ENCODE peak calls at places on chromosomes 4 and X, in five cellular contexts. One of them, this sample, is unnamed.
A peak's percentile ranks its signal among the peaks of the same experiment; 100 is the strongest.

GRCh38 chrX:397575-397974 is 10.9 kb upstream of the PPP2R3B start:
- DNase-seq in GM03348: peak; percentile 30
- DNase-seq in NCI-H748 treated with DMSO at 0.1 percent for 48 hours: no peak
- DNase-seq in stimulated activated CD8-positive, alpha-beta memory T cell treated with anti-CD3 and anti-CD28 coated beads, Interleukin-15, amount 100 ng/mL, for 48 hours: no peak
- DNase-seq in DMS153: no peak
- DNase-seq in this sample: peak; percentile 77

GRCh38 chr4:101236097-101236496 is 111.2 kb downstream of the PPP3CA start:
- DNase-seq in GM03348: no peak
- DNase-seq in NCI-H748 treated with DMSO at 0.1 percent for 48 hours: no peak
- DNase-seq in stimulated activated CD8-positive, alpha-beta memory T cell treated with anti-CD3 and anti-CD28 coated beads, Interleukin-15, amount 100 ng/mL, for 48 hours: no peak
- DNase-seq in DMS153: no peak
- DNase-seq in this sample: no peak

GRCh38 chr4:56245547-56246229 is 141.6 kb downstream of the AASDH start:
- DNase-seq in GM03348: no peak
- DNase-seq in NCI-H748 treated with DMSO at 0.1 percent for 48 hours: no peak
- DNase-seq in stimulated activated CD8-positive, alpha-beta memory T cell treated with anti-CD3 and anti-CD28 coated beads, Interleukin-15, amount 100 ng/mL, for 48 hours: no peak
- DNase-seq in DMS153: no peak
- DNase-seq in this sample: no peak

GRCh38 chr4:139943277-139943676 is 210.7 kb downstream of the MAML3 start:
- DNase-seq in GM03348: no peak
- DNase-seq in NCI-H748 treated with DMSO at 0.1 percent for 48 hours: no peak
- DNase-seq in stimulated activated CD8-positive, alpha-beta memory T cell treated with anti-CD3 and anti-CD28 coated beads, Interleukin-15, amount 100 ng/mL, for 48 hours: no peak
- DNase-seq in DMS153: no peak
- DNase-seq in this sample: no peak

GRCh38 chrX:107672955-107673378 is 44.7 kb downstream of the PRPS1 start:
- DNase-seq in GM03348: peak; percentile 65
- DNase-seq in NCI-H748 treated with DMSO at 0.1 percent for 48 hours: peak; percentile 44
- DNase-seq in stimulated activated CD8-positive, alpha-beta memory T cell treated with anti-CD3 and anti-CD28 coated beads, Interleukin-15, amount 100 ng/mL, for 48 hours: peak; percentile 52
- DNase-seq in DMS153: peak; percentile 40
- DNase-seq in this sample: peak; percentile 33

GRCh38 chr4:145283909-145284308 is 103.5 kb upstream of the OTUD4 start:
- DNase-seq in GM03348: no peak
- DNase-seq in NCI-H748 treated with DMSO at 0.1 percent for 48 hours: no peak
- DNase-seq in stimulated activated CD8-positive, alpha-beta memory T cell treated with anti-CD3 and anti-CD28 coated beads, Interleukin-15, amount 100 ng/mL, for 48 hours: no peak
- DNase-seq in DMS153: no peak
- DNase-seq in this sample: no peak

GRCh38 chr4:164803702-164804101 is 49.8 kb downstream of the SMIM31 start:
- DNase-seq in GM03348: no peak
- DNase-seq in NCI-H748 treated with DMSO at 0.1 percent for 48 hours: no peak
- DNase-seq in stimulated activated CD8-positive, alpha-beta memory T cell treated with anti-CD3 and anti-CD28 coated beads, Interleukin-15, amount 100 ng/mL, for 48 hours: no peak
- DNase-seq in DMS153: no peak
- DNase-seq in this sample: no peak

GRCh38 chr4:188154668-188155423 is 15.6 kb downstream of the TRIML1 start:
- DNase-seq in GM03348: no peak
- DNase-seq in NCI-H748 treated with DMSO at 0.1 percent for 48 hours: no peak
- DNase-seq in stimulated activated CD8-positive, alpha-beta memory T cell treated with anti-CD3 and anti-CD28 coated beads, Interleukin-15, amount 100 ng/mL, for 48 hours: no peak
- DNase-seq in DMS153: peak; percentile 18
- DNase-seq in this sample: no peak

GRCh38 chr4:148530114-148530513 is 87.9 kb upstream of the NR3C2 start:
- DNase-seq in GM03348: no peak
- DNase-seq in NCI-H748 treated with DMSO at 0.1 percent for 48 hours: no peak
- DNase-seq in stimulated activated CD8-positive, alpha-beta memory T cell treated with anti-CD3 and anti-CD28 coated beads, Interleukin-15, amount 100 ng/mL, for 48 hours: no peak
- DNase-seq in DMS153: no peak
- DNase-seq in this sample: no peak

GRCh38 chr4:7399433-7400234 is 35.1 kb downstream of the PSAPL1 start:
- DNase-seq in GM03348: no peak
- DNase-seq in NCI-H748 treated with DMSO at 0.1 percent for 48 hours: no peak
- DNase-seq in stimulated activated CD8-positive, alpha-beta memory T cell treated with anti-CD3 and anti-CD28 coated beads, Interleukin-15, amount 100 ng/mL, for 48 hours: no peak
- DNase-seq in DMS153: no peak
- DNase-seq in this sample: no peak

GRCh38 chr4:4613126-4613465 is 71.2 kb upstream of the STX18 start:
- DNase-seq in GM03348: peak; percentile 22
- DNase-seq in NCI-H748 treated with DMSO at 0.1 percent for 48 hours: no peak
- DNase-seq in stimulated activated CD8-positive, alpha-beta memory T cell treated with anti-CD3 and anti-CD28 coated beads, Interleukin-15, amount 100 ng/mL, for 48 hours: no peak
- DNase-seq in DMS153: no peak
- DNase-seq in this sample: no peak

GRCh38 chr4:7434766-7435150 is at the start of gene PSAPL1:
- DNase-seq in GM03348: peak; percentile 88
- DNase-seq in NCI-H748 treated with DMSO at 0.1 percent for 48 hours: no peak
- DNase-seq in stimulated activated CD8-positive, alpha-beta memory T cell treated with anti-CD3 and anti-CD28 coated beads, Interleukin-15, amount 100 ng/mL, for 48 hours: no peak
- DNase-seq in DMS153: no peak
- DNase-seq in this sample: peak; percentile 38

GRCh38 chr4:25002679-25003078 is 28.1 kb downstream of the LGI2 start:
- DNase-seq in GM03348: peak; percentile 26
- DNase-seq in NCI-H748 treated with DMSO at 0.1 percent for 48 hours: no peak
- DNase-seq in stimulated activated CD8-positive, alpha-beta memory T cell treated with anti-CD3 and anti-CD28 coated beads, Interleukin-15, amount 100 ng/mL, for 48 hours: no peak
- DNase-seq in DMS153: no peak
- DNase-seq in this sample: no peak

GRCh38 chr4:110196871-110197420 is 1.5 kb downstream of the ELOVL6 start:
- DNase-seq in GM03348: peak; percentile 74
- DNase-seq in NCI-H748 treated with DMSO at 0.1 percent for 48 hours: no peak
- DNase-seq in stimulated activated CD8-positive, alpha-beta memory T cell treated with anti-CD3 and anti-CD28 coated beads, Interleukin-15, amount 100 ng/mL, for 48 hours: peak; percentile 25
- DNase-seq in DMS153: peak; percentile 13
- DNase-seq in this sample: peak; percentile 47

GRCh38 chr4:6746721-6747689 is 31.0 kb downstream of the BLOC1S4 start:
- DNase-seq in GM03348: peak; percentile 35
- DNase-seq in NCI-H748 treated with DMSO at 0.1 percent for 48 hours: no peak
- DNase-seq in stimulated activated CD8-positive, alpha-beta memory T cell treated with anti-CD3 and anti-CD28 coated beads, Interleukin-15, amount 100 ng/mL, for 48 hours: no peak
- DNase-seq in DMS153: peak; percentile 42
- DNase-seq in this sample: no peak

GRCh38 chr4:13990596-13991589 is 363.4 kb upstream of the BOD1L1 start:
- DNase-seq in GM03348: no peak
- DNase-seq in NCI-H748 treated with DMSO at 0.1 percent for 48 hours: no peak
- DNase-seq in stimulated activated CD8-positive, alpha-beta memory T cell treated with anti-CD3 and anti-CD28 coated beads, Interleukin-15, amount 100 ng/mL, for 48 hours: no peak
- DNase-seq in DMS153: no peak
- DNase-seq in this sample: no peak

GRCh38 chr4:168679397-168680176 is 182.7 kb downstream of the PALLD start:
- DNase-seq in GM03348: no peak
- DNase-seq in NCI-H748 treated with DMSO at 0.1 percent for 48 hours: no peak
- DNase-seq in stimulated activated CD8-positive, alpha-beta memory T cell treated with anti-CD3 and anti-CD28 coated beads, Interleukin-15, amount 100 ng/mL, for 48 hours: no peak
- DNase-seq in DMS153: no peak
- DNase-seq in this sample: peak; percentile 27

GRCh38 chrX:37357436-37357835 is 8.3 kb downstream of the PRRG1 start:
- DNase-seq in GM03348: no peak
- DNase-seq in NCI-H748 treated with DMSO at 0.1 percent for 48 hours: no peak
- DNase-seq in stimulated activated CD8-positive, alpha-beta memory T cell treated with anti-CD3 and anti-CD28 coated beads, Interleukin-15, amount 100 ng/mL, for 48 hours: no peak
- DNase-seq in DMS153: no peak
- DNase-seq in this sample: no peak

GRCh38 chr4:139988863-139989765 is 164.9 kb downstream of the MAML3 start:
- DNase-seq in GM03348: peak; percentile 91
- DNase-seq in NCI-H748 treated with DMSO at 0.1 percent for 48 hours: no peak
- DNase-seq in stimulated activated CD8-positive, alpha-beta memory T cell treated with anti-CD3 and anti-CD28 coated beads, Interleukin-15, amount 100 ng/mL, for 48 hours: peak; percentile 41
- DNase-seq in DMS153: no peak
- DNase-seq in this sample: peak; percentile 81

GRCh38 chr4:182189107-182189878 is 53.9 kb upstream of the TENM3 start:
- DNase-seq in GM03348: peak; percentile 64
- DNase-seq in NCI-H748 treated with DMSO at 0.1 percent for 48 hours: no peak
- DNase-seq in stimulated activated CD8-positive, alpha-beta memory T cell treated with anti-CD3 and anti-CD28 coated beads, Interleukin-15, amount 100 ng/mL, for 48 hours: no peak
- DNase-seq in DMS153: no peak
- DNase-seq in this sample: no peak

GRCh38 chrX:38117485-38117884 is 103.2 kb downstream of the SRPX start:
- DNase-seq in GM03348: no peak
- DNase-seq in NCI-H748 treated with DMSO at 0.1 percent for 48 hours: no peak
- DNase-seq in stimulated activated CD8-positive, alpha-beta memory T cell treated with anti-CD3 and anti-CD28 coated beads, Interleukin-15, amount 100 ng/mL, for 48 hours: no peak
- DNase-seq in DMS153: peak; percentile 37
- DNase-seq in this sample: no peak

GRCh38 chr4:38574559-38575333 is 89.3 kb upstream of the KLF3 start:
- DNase-seq in GM03348: no peak
- DNase-seq in NCI-H748 treated with DMSO at 0.1 percent for 48 hours: no peak
- DNase-seq in stimulated activated CD8-positive, alpha-beta memory T cell treated with anti-CD3 and anti-CD28 coated beads, Interleukin-15, amount 100 ng/mL, for 48 hours: no peak
- DNase-seq in DMS153: peak; percentile 12
- DNase-seq in this sample: no peak

GRCh38 chr4:14446311-14446710 is 556.0 kb upstream of the CPEB2 start:
- DNase-seq in GM03348: no peak
- DNase-seq in NCI-H748 treated with DMSO at 0.1 percent for 48 hours: no peak
- DNase-seq in stimulated activated CD8-positive, alpha-beta memory T cell treated with anti-CD3 and anti-CD28 coated beads, Interleukin-15, amount 100 ng/mL, for 48 hours: no peak
- DNase-seq in DMS153: no peak
- DNase-seq in this sample: no peak

GRCh38 chr4:102524691-102525090 is 23.5 kb downstream of the NFKB1 start:
- DNase-seq in GM03348: no peak
- DNase-seq in NCI-H748 treated with DMSO at 0.1 percent for 48 hours: no peak
- DNase-seq in stimulated activated CD8-positive, alpha-beta memory T cell treated with anti-CD3 and anti-CD28 coated beads, Interleukin-15, amount 100 ng/mL, for 48 hours: no peak
- DNase-seq in DMS153: no peak
- DNase-seq in this sample: no peak

GRCh38 chr4:147056951-147057630 is 111.4 kb upstream of the TTC29 start:
- DNase-seq in GM03348: peak; percentile 13
- DNase-seq in NCI-H748 treated with DMSO at 0.1 percent for 48 hours: no peak
- DNase-seq in stimulated activated CD8-positive, alpha-beta memory T cell treated with anti-CD3 and anti-CD28 coated beads, Interleukin-15, amount 100 ng/mL, for 48 hours: no peak
- DNase-seq in DMS153: no peak
- DNase-seq in this sample: no peak

GRCh38 chrX:100662791-100663190 is 18.8 kb downstream of the SRPX2 start:
- DNase-seq in GM03348: no peak
- DNase-seq in NCI-H748 treated with DMSO at 0.1 percent for 48 hours: no peak
- DNase-seq in stimulated activated CD8-positive, alpha-beta memory T cell treated with anti-CD3 and anti-CD28 coated beads, Interleukin-15, amount 100 ng/mL, for 48 hours: no peak
- DNase-seq in DMS153: no peak
- DNase-seq in this sample: no peak

GRCh38 chr4:6526696-6527095 is 48.3 kb upstream of the MAN2B2 start:
- DNase-seq in GM03348: no peak
- DNase-seq in NCI-H748 treated with DMSO at 0.1 percent for 48 hours: no peak
- DNase-seq in stimulated activated CD8-positive, alpha-beta memory T cell treated with anti-CD3 and anti-CD28 coated beads, Interleukin-15, amount 100 ng/mL, for 48 hours: no peak
- DNase-seq in DMS153: no peak
- DNase-seq in this sample: no peak

GRCh38 chrX:137194164-137194563 is 160.4 kb upstream of the GPR101 start:
- DNase-seq in GM03348: peak; percentile 11
- DNase-seq in NCI-H748 treated with DMSO at 0.1 percent for 48 hours: peak; percentile 35
- DNase-seq in stimulated activated CD8-positive, alpha-beta memory T cell treated with anti-CD3 and anti-CD28 coated beads, Interleukin-15, amount 100 ng/mL, for 48 hours: no peak
- DNase-seq in DMS153: peak; percentile 21
- DNase-seq in this sample: no peak

GRCh38 chr4:96766359-96766758 is 926.5 kb downstream of the PDHA2 start:
- DNase-seq in GM03348: no peak
- DNase-seq in NCI-H748 treated with DMSO at 0.1 percent for 48 hours: no peak
- DNase-seq in stimulated activated CD8-positive, alpha-beta memory T cell treated with anti-CD3 and anti-CD28 coated beads, Interleukin-15, amount 100 ng/mL, for 48 hours: no peak
- DNase-seq in DMS153: no peak
- DNase-seq in this sample: no peak

This sample was measured in hepatic stellate cell.